ENCODE peak calls at places on chromosomes 13 and 19, in eight cellular contexts. K is GM23248, L is PC-3, B is HCT116, J is GM23338, D is hepatocyte, A is SK-N-SH, T is neural progenitor cell. U is an unnamed sample.

GRCh38 chr19:6278740-6279619 is 795 bp downstream of the MLLT1 start:
- DNase-seq in A (no peak), K (peak; percentile 31), L (no peak), D (peak; percentile 38), B (no peak), J (no peak), T (no peak), U (peak; percentile 20)

GRCh38 chr13:97212540-97213146 is 9.5 kb upstream of the MBNL2 start:
- DNase-seq in A (no peak), B (no peak), T (no peak), J (peak; percentile 26), K (peak; percentile 69), D (peak; percentile 36), L (peak; percentile 68), U (peak; percentile 42)

GRCh38 chr19:35592226-35592625 is 6.3 kb downstream of the PMIS2 start:
- DNase-seq in K (peak; percentile 53), J (peak; percentile 87), D (peak; percentile 64), A (peak; percentile 41), B (peak; percentile 53), L (peak; percentile 52), T (peak; percentile 76), U (no peak)

GRCh38 chr13:54433511-54434206 is 1405.0 kb downstream of the OLFM4 start:
- DNase-seq in A (no peak), T (no peak), J (no peak), D (peak; percentile 25), L (no peak), K (no peak), B (no peak), U (no peak)

GRCh38 chr13:73077867-73078266 is 19.1 kb downstream of the KLF5 start:
- DNase-seq in B (no peak), J (no peak), K (no peak), A (no peak), T (no peak), D (no peak), L (no peak), U (no peak)

GRCh38 chr13:59343993-59344780 is 819.5 kb downstream of the DIAPH3 start:
- DNase-seq in D (no peak), L (no peak), B (no peak), J (no peak), K (no peak), A (peak; percentile 42), T (no peak), U (no peak)

GRCh38 chr13:33543631-33544030 is 258.1 kb upstream of the STARD13 start:
- DNase-seq in J (peak; percentile 32), A (no peak), K (peak; percentile 34), D (peak; percentile 18), T (peak; percentile 7), L (peak; percentile 8), B (no peak), U (peak; percentile 17)

GRCh38 chr13:45367358-45367757 is 26.4 kb upstream of the TPT1 start:
- DNase-seq in J (peak; percentile 72), T (no peak), A (no peak), L (peak; percentile 93), D (peak; percentile 80), B (peak; percentile 95), K (peak; percentile 94), U (peak; percentile 63)

GRCh38 chr13:59038824-59039223 is 1124.9 kb downstream of the DIAPH3 start:
- DNase-seq in L (peak; percentile 58), K (no peak), D (peak; percentile 28), B (no peak), A (no peak), T (no peak), J (no peak), U (no peak)

GRCh38 chr13:47213057-47213456 is 316.2 kb upstream of the HTR2A start:
- DNase-seq in T (no peak), A (no peak), K (peak; percentile 35), D (no peak), J (no peak), B (no peak), L (peak; percentile 40), U (no peak)

GRCh38 chr13:22112956-22113750 is 442.3 kb downstream of the FGF9 start:
- DNase-seq in D (no peak), B (no peak), K (no peak), L (no peak), J (no peak), T (no peak), A (no peak), U (no peak)

GRCh38 chr13:110832205-110832479 is 82.7 kb downstream of the ANKRD10 start:
- DNase-seq in L (no peak), D (no peak), K (no peak), T (no peak), B (no peak), J (no peak), A (no peak), U (no peak)

GRCh38 chr13:111555268-111555633 is 234.8 kb downstream of the TEX29 start:
- DNase-seq in B (no peak), J (no peak), D (no peak), T (no peak), L (no peak), K (no peak), A (no peak), U (no peak)

GRCh38 chr13:91719033-91719432 is 320.6 kb downstream of the GPC5 start:
- DNase-seq in J (no peak), L (peak; percentile 7), T (no peak), D (no peak), K (peak; percentile 4), A (no peak), B (no peak), U (no peak)

GRCh38 chr19:29860492-29860891 is 48.7 kb downstream of the CCNE1 start:
- DNase-seq in T (peak; percentile 35), B (peak; percentile 49), D (no peak), A (no peak), L (no peak), J (peak; percentile 69), K (no peak), U (no peak)

GRCh38 chr19:16778796-16779411 is 50.3 kb upstream of the SIN3B start:
- DNase-seq in B (peak; percentile 67), J (peak; percentile 87), K (peak; percentile 57), L (peak; percentile 78), A (peak; percentile 52), D (peak; percentile 48), T (peak; percentile 69), U (peak; percentile 66)

GRCh38 chr13:102400619-102401125 is 1.2 kb downstream of the FGF14 start:
- DNase-seq in D (no peak), J (peak; percentile 45), T (peak; percentile 47), A (peak; percentile 73), B (no peak), K (peak; percentile 53), L (no peak), U (no peak)

DNA sequence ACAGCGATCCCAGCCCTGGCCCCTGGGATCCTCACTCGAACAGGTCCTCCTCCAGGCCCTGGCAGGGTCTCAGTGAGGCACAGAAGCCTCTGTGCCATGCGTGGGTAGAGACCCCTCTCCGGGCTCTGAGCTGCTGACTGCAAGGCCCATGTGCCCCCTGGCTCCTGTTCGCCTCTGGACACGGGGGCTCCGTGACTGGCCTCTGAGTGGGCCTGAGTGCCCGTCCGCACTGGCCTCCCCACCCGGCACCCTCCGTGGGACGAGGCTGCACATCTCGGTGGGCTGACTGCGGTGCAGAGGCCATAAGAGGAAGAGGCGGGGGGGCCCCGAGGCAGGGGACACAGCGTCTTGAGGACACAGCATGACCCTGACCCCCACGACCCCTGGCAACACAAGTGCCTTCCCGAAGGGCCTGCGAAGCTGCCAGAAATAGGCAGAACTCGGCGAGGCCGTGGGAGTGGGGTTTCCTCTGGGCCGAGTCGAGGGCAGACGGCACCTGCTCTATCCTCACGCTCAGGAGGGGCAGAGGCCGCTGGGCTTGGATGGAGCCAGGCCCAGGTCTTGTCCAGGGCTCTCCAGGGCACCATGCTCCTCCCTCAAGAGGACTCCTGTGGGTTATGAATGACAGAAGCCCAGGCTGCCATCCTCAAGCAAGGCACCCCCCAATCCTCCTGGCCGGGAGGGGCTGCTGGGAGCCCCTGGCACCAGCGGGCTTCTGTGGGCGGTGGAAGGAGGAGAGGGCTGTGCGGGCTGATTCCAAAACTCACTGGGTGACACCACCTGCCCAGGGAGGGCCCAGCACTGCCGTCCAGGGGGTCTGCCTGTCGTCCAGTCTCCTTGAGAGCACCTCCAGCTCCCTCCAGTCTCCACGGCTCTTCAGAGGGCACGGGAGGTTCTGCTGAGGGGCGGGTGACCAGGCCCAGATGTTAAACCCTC is 52.6 kb downstream of the RASA3 start:
- DNase-seq in A (no peak), T (no peak), D (no peak), L (no peak), J (no peak), K (no peak), B (no peak), U (no peak)
- TF ChIP-seq EZH2phosphoT487 in A (no peak), T (no peak), D (no peak), L (no peak), J (no peak), K (no peak), B (no peak), U (no peak)

DNA sequence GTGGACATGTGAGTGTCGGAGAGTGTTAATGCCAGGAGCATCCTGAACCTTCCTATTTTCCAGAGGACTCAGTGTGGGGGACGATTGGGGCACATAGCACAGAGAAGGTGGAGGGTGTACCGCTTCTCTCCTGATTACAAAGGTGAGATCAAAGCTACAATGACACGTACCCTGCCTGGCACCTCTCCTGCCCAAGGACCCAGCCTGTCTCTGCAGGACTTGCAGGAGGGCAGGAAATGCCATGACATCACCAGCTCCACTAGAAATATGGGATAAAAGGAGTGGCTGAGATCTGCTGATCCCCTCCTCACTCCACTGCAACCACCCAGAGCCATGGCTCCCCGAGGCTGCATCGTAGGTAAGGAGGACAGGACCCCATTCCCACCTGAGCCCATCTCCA is at the start of gene IGFL1:
- DNase-seq in B (no peak), L (no peak), J (no peak), D (no peak), A (no peak), K (no peak), T (no peak), U (no peak)
- H3K27me3 ChIP-seq in B (peaks cover 66% of the 10 kb centered on the region), L (peaks cover 8% of the 10 kb centered on the region), J (no peaks in the 10 kb centered on the region), D (peaks cover 18% of the 10 kb centered on the region), A (peaks cover 86% of the 10 kb centered on the region), K (peaks cover 73% of the 10 kb centered on the region), T (no peaks in the 10 kb centered on the region), U (peaks cover 86% of the 10 kb centered on the region)

GRCh38 chr19:14370169-14370998 is 10.9 kb upstream of the ADGRE5 start:
- DNase-seq in J (no peak), K (peak; percentile 32), B (no peak), L (no peak), T (no peak), D (no peak), A (no peak), U (no peak)
- TF ChIP-seq EZH2phosphoT487 in J (no peak), K (no peak), B (no peak), L (no peak), T (no peak), D (no peak), A (no peak), U (no peak)

DNA sequence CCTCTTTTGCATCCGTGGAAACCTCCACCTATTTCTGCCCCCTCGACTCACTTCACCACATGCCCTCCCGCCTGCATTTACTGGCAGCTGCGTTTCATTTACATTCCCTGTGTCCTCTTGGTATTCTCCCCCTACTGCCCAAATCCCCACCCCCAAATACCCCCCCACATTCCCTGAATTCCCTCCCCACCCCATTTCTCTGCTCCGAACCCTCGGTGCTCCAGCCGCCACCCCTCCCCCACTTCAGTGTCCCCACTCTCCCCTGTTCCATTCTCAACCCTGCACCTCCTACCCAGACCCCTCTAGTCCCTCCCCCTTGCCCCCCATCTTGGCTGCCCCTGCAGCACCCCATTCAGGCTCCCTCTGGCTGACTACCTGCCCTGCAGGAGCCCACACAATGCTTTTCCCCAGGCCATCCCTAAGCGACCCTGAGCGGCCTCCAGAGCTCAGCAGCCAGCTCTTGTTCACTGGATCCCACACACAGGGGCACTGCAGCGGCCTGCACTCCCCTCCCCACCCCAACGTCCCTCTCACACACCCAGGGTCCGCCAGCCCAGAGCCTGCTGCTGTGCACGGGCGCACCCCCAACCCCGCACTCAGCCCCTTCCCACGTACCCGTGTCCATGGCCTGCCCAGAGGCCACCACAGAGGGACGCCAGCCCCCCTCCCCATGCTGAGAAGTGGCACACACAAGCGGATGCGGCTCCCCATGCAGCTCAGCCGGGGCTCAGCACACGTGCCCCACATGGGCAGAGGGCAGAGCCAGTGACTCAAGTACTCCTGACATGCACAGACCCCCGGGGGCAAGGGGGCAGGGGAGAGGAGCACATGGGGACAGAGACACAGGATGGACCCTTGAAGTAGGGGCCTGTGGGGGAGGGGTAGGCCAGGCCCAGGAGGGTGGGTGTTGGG is 26.3 kb downstream of the SHANK1 start:
- DNase-seq in A (peak; percentile 87), L (no peak), D (no peak), B (no peak), K (no peak), T (peak; percentile 39), J (peak; percentile 74), U (no peak)
- H3K27me3 ChIP-seq in A (peaks cover 19% of the 10 kb centered on the region), L (peaks cover 47% of the 10 kb centered on the region), D (peaks cover 75% of the 10 kb centered on the region), B (peaks cover 20% of the 10 kb centered on the region), K (peaks cover 12% of the 10 kb centered on the region), T (peaks cover 100% of the 10 kb centered on the region), J (peaks cover 91% of the 10 kb centered on the region), U (peaks cover 21% of the 10 kb centered on the region)